ENCODE peak calls at places on chromosomes 2 and 18, in six cellular contexts. V, H, P, U, E and R are unnamed samples.

GRCh38 chr2:86019121-86019520 is 86.6 kb downstream of the POLR1A start:
- DNase-seq in V (no peak), H (no peak), P (no peak), U (peak; percentile 13), E (no peak), R (no peak)

GRCh38 chr18:74040459-74041332 is 106.9 kb downstream of the FBXO15 start:
- DNase-seq in V (no peak), H (no peak), P (peak; percentile 28), U (no peak), E (no peak), R (no peak)

GRCh38 chr2:29518988-29519925 is 402.1 kb downstream of the ALK start:
- DNase-seq in V (no peak), H (no peak), P (no peak), U (no peak), E (peak; percentile 79), R (no peak)

GRCh38 chr18:10051877-10052631 is 138.2 kb downstream of the VAPA start:
- DNase-seq in V (no peak), H (no peak), P (peak; percentile 20), U (peak; percentile 83), E (peak; percentile 98), R (no peak)

GRCh38 chr2:169131587-169132512 is 62.5 kb downstream of the DHRS9 start:
- DNase-seq in V (no peak), H (no peak), P (peak; percentile 40), U (no peak), E (peak; percentile 59), R (no peak)

GRCh38 chr2:173708757-173709156 is 256.4 kb downstream of the SP3 start:
- DNase-seq in V (no peak), H (no peak), P (no peak), U (no peak), E (peak; percentile 68), R (no peak)

GRCh38 chr18:50797147-50797546 is 22.7 kb downstream of the MRO start:
- DNase-seq in V (no peak), H (no peak), P (no peak), U (no peak), E (no peak), R (no peak)

GRCh38 chr2:11330457-11331142 is 13.8 kb downstream of the ROCK2 start:
- DNase-seq in V (no peak), H (no peak), P (no peak), U (no peak), E (no peak), R (no peak)

GRCh38 chr2:157866202-157866601 is 9.9 kb downstream of the ACVR1 start:
- DNase-seq in V (no peak), H (no peak), P (no peak), U (no peak), E (peak; percentile 23), R (no peak)

GRCh38 chr2:223459328-223459939 is 142.7 kb downstream of the SCG2 start:
- DNase-seq in V (no peak), H (no peak), P (no peak), U (no peak), E (peak; percentile 67), R (no peak)

GRCh38 chr18:78974115-78974740 is 5.4 kb upstream of the SALL3 start:
- DNase-seq in V (no peak), H (no peak), P (no peak), U (no peak), E (no peak), R (no peak)

GRCh38 chr2:106970471-106971261 is 84.7 kb upstream of the ST6GAL2 start:
- DNase-seq in V (no peak), H (no peak), P (no peak), U (no peak), E (peak; percentile 45), R (no peak)

GRCh38 chr2:172288603-172289002 is 138.8 kb upstream of the ITGA6 start:
- DNase-seq in V (peak; percentile 65), H (no peak), P (no peak), U (no peak), E (no peak), R (no peak)

GRCh38 chr2:219689676-219690628 is 62.5 kb downstream of the SLC4A3 start:
- DNase-seq in V (peak; percentile 39), H (no peak), P (peak; percentile 51), U (peak; percentile 30), E (peak; percentile 76), R (no peak)

GRCh38 chr2:143205106-143205764 is 76.0 kb downstream of the ARHGAP15 start:
- DNase-seq in V (no peak), H (no peak), P (peak; percentile 23), U (no peak), E (peak; percentile 28), R (no peak)

GRCh38 chr2:45260946-45261345 is 251.7 kb upstream of the SIX2 start:
- DNase-seq in V (no peak), H (no peak), P (no peak), U (no peak), E (no peak), R (no peak)

DNA sequence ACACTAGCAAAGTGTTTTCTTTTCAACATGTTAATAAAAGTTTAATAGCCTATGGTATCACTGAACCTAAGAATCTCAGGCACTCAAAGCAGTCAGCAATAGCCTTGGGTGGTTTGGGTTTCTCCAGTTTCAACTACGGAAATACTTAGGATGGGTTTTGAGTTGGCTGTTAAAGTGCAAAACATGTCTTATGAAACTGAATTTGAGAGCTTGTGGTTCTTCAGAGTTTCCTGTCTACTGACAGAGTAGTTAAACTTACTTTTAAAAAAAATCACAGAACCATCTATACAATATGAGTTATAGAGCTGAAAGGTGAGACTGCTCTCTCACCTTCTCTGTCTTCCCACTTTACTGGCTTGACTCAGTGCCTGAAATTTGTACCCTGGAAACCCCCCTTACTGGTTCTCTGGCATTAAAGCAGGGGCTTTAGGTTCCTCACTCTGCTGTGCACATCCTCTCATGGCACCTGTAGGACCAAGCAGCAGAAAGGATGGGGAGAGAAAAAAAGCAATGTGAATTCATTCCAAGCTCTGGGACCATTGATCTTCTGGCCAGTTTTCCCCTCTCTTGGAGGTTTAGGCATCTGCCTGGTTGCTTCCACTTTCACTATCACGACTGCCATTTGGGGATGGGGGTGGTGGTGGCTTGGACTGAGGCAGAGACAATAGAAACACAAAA is 18.1 kb downstream of the CCDC141 start:
- DNase-seq in V (no peak), H (no peak), P (no peak), U (no peak), E (no peak), R (no peak)
- H3K9me3 ChIP-seq in V (peaks cover 8% of the 10 kb centered on the region), H (no peaks in the 10 kb centered on the region), P (no peaks in the 10 kb centered on the region), U (no peaks in the 10 kb centered on the region), E (no peaks in the 10 kb centered on the region), R (no peaks in the 10 kb centered on the region)

GRCh38 chr2:181683518-181684453 is 3.5 kb upstream of the NEUROD1 start:
- DNase-seq in V (no peak), H (no peak), P (no peak), U (no peak), E (no peak), R (no peak)
- H3K4me3 ChIP-seq in V (no peak overlapping the region), H (no peak overlapping the region), P (no peak overlapping the region), U (no peak overlapping the region), E (no peak overlapping the region), R (peak overlapping the region; percentile 56)

GRCh38 chr2:27591745-27592144 is 8.9 kb downstream of the ZNF512 start:
- DNase-seq in V (no peak), H (no peak), P (no peak), U (no peak), E (no peak), R (no peak)
- H3K9me3 ChIP-seq in V (no peaks in the 10 kb centered on the region), H (peaks cover 62% of the 10 kb centered on the region), P (peaks cover 9% of the 10 kb centered on the region), U (peaks cover 15% of the 10 kb centered on the region), E (no peaks in the 10 kb centered on the region), R (peaks cover 13% of the 10 kb centered on the region)

GRCh38 chr2:127672341-127673303 is 2.7 kb downstream of the LIMS2 start:
- DNase-seq in V (no peak), H (peak; percentile 39), P (no peak), U (no peak), E (no peak), R (no peak)
- H3K4me3 ChIP-seq in V (no peak overlapping the region), H (peak overlapping the region; percentile 70), P (no peak overlapping the region), U (peak overlapping the region; percentile 97), E (no peak overlapping the region), R (peak overlapping the region; percentile 96)

DNA sequence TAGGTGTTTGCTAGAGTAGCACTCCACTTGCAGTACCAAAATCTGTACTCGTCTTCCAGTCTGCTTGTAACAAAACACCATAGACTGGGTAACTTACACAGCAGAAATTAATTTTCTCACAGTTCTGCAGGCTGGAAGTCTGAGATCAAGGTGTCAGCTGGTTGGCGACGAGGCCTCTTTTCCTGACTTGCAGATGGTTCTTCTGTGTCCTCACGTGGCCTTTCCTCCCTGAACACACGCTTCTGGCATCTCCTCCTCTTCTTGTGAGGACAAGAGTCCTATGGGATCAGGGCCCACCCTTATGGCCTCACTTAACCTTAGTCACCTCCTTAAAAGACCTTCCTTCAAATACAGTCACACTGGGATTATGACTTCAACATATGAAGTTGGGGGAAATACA is 493.5 kb upstream of the MYT1L start:
- DNase-seq in V (no peak), H (no peak), P (no peak), U (no peak), E (no peak), R (no peak)
- H3K9me3 ChIP-seq in V (no peaks in the 10 kb centered on the region), H (peaks cover 18% of the 10 kb centered on the region), P (peaks cover 7% of the 10 kb centered on the region), U (peaks cover 5% of the 10 kb centered on the region), E (no peaks in the 10 kb centered on the region), R (no peaks in the 10 kb centered on the region)